ENCODE peak calls at places on chromosomes 1 and 21, in seven cellular contexts. One of them, this sample, is unnamed.

GRCh38 chr1:51649593-51650091 is 32.8 kb downstream of the OSBPL9 start:
- DNase-seq in non-pigmented ciliary epithelial cell: no peak
- DNase-seq in body of pancreas: no peak
- DNase-seq in occipital lobe: no peak
- DNase-seq in astrocyte of the spinal cord: no peak
- DNase-seq in aorta: no peak
- DNase-seq in activated CD4-positive, alpha-beta T cell treated with anti-CD3 and anti-CD28 coated beads, Interleukin-2, amount 50 U/mL, for 1 hour: no peak
- DNase-seq in this sample: no peak

GRCh38 chr1:154931940-154932487 is 4.5 kb downstream of the PMVK start:
- DNase-seq in body of pancreas: peak
- DNase-seq in occipital lobe: no peak
- DNase-seq in astrocyte of the spinal cord: no peak
- DNase-seq in aorta: no peak
- DNase-seq in non-pigmented ciliary epithelial cell: no peak
- DNase-seq in activated CD4-positive, alpha-beta T cell treated with anti-CD3 and anti-CD28 coated beads, Interleukin-2, amount 50 U/mL, for 1 hour: no peak
- DNase-seq in this sample: no peak

GRCh38 chr1:184890539-184890973 is 83.8 kb downstream of the NIBAN1 start:
- DNase-seq in activated CD4-positive, alpha-beta T cell treated with anti-CD3 and anti-CD28 coated beads, Interleukin-2, amount 50 U/mL, for 1 hour: peak
- DNase-seq in aorta: no peak
- DNase-seq in body of pancreas: peak
- DNase-seq in astrocyte of the spinal cord: peak
- DNase-seq in occipital lobe: no peak
- DNase-seq in non-pigmented ciliary epithelial cell: no peak
- DNase-seq in this sample: no peak

GRCh38 chr1:18302788-18303413 is 177.8 kb upstream of the KLHDC7A start:
- DNase-seq in activated CD4-positive, alpha-beta T cell treated with anti-CD3 and anti-CD28 coated beads, Interleukin-2, amount 50 U/mL, for 1 hour: no peak
- DNase-seq in non-pigmented ciliary epithelial cell: no peak
- DNase-seq in astrocyte of the spinal cord: no peak
- DNase-seq in aorta: no peak
- DNase-seq in body of pancreas: no peak
- DNase-seq in occipital lobe: no peak
- DNase-seq in this sample: peak

GRCh38 chr1:70360321-70360720 is 5.8 kb upstream of the ANKRD13C start:
- DNase-seq in aorta: no peak
- DNase-seq in non-pigmented ciliary epithelial cell: no peak
- DNase-seq in body of pancreas: no peak
- DNase-seq in occipital lobe: no peak
- DNase-seq in astrocyte of the spinal cord: no peak
- DNase-seq in activated CD4-positive, alpha-beta T cell treated with anti-CD3 and anti-CD28 coated beads, Interleukin-2, amount 50 U/mL, for 1 hour: no peak
- DNase-seq in this sample: no peak

GRCh38 chr1:91885331-91885715 is 628 bp downstream of the TGFBR3 start:
- DNase-seq in activated CD4-positive, alpha-beta T cell treated with anti-CD3 and anti-CD28 coated beads, Interleukin-2, amount 50 U/mL, for 1 hour: no peak
- DNase-seq in occipital lobe: no peak
- DNase-seq in non-pigmented ciliary epithelial cell: no peak
- DNase-seq in astrocyte of the spinal cord: no peak
- DNase-seq in body of pancreas: peak
- DNase-seq in aorta: peak
- DNase-seq in this sample: peak

GRCh38 chr1:167168424-167168823 is 52.3 kb upstream of the POU2F1 start:
- DNase-seq in occipital lobe: no peak
- DNase-seq in activated CD4-positive, alpha-beta T cell treated with anti-CD3 and anti-CD28 coated beads, Interleukin-2, amount 50 U/mL, for 1 hour: no peak
- DNase-seq in aorta: no peak
- DNase-seq in astrocyte of the spinal cord: no peak
- DNase-seq in non-pigmented ciliary epithelial cell: no peak
- DNase-seq in body of pancreas: no peak
- DNase-seq in this sample: no peak

GRCh38 chr1:86507935-86508582 is 38.8 kb upstream of the CLCA4 start:
- DNase-seq in astrocyte of the spinal cord: peak
- DNase-seq in non-pigmented ciliary epithelial cell: no peak
- DNase-seq in activated CD4-positive, alpha-beta T cell treated with anti-CD3 and anti-CD28 coated beads, Interleukin-2, amount 50 U/mL, for 1 hour: no peak
- DNase-seq in body of pancreas: no peak
- DNase-seq in occipital lobe: no peak
- DNase-seq in aorta: no peak
- DNase-seq in this sample: no peak

GRCh38 chr1:152884966-152885624 is 7.0 kb downstream of the SMCP start:
- DNase-seq in occipital lobe: no peak
- DNase-seq in astrocyte of the spinal cord: peak
- DNase-seq in non-pigmented ciliary epithelial cell: no peak
- DNase-seq in activated CD4-positive, alpha-beta T cell treated with anti-CD3 and anti-CD28 coated beads, Interleukin-2, amount 50 U/mL, for 1 hour: no peak
- DNase-seq in aorta: no peak
- DNase-seq in body of pancreas: no peak
- DNase-seq in this sample: no peak

GRCh38 chr21:42654179-42654912 is 925 bp downstream of the PDE9A start:
- DNase-seq in aorta: peak
- DNase-seq in occipital lobe: no peak
- DNase-seq in activated CD4-positive, alpha-beta T cell treated with anti-CD3 and anti-CD28 coated beads, Interleukin-2, amount 50 U/mL, for 1 hour: no peak
- DNase-seq in astrocyte of the spinal cord: no peak
- DNase-seq in body of pancreas: peak
- DNase-seq in non-pigmented ciliary epithelial cell: no peak
- DNase-seq in this sample: peak

GRCh38 chr1:150493175-150493574 is 6.0 kb downstream of the TARS2 start:
- DNase-seq in non-pigmented ciliary epithelial cell: no peak
- DNase-seq in occipital lobe: no peak
- DNase-seq in activated CD4-positive, alpha-beta T cell treated with anti-CD3 and anti-CD28 coated beads, Interleukin-2, amount 50 U/mL, for 1 hour: no peak
- DNase-seq in aorta: no peak
- DNase-seq in astrocyte of the spinal cord: no peak
- DNase-seq in body of pancreas: no peak
- DNase-seq in this sample: no peak

GRCh38 chr1:100506221-100506620 is 31.7 kb upstream of the GPR88 start:
- DNase-seq in astrocyte of the spinal cord: peak
- DNase-seq in activated CD4-positive, alpha-beta T cell treated with anti-CD3 and anti-CD28 coated beads, Interleukin-2, amount 50 U/mL, for 1 hour: no peak
- DNase-seq in body of pancreas: no peak
- DNase-seq in occipital lobe: no peak
- DNase-seq in non-pigmented ciliary epithelial cell: no peak
- DNase-seq in aorta: no peak
- DNase-seq in this sample: no peak

GRCh38 chr1:157496121-157496526 is 56.2 kb downstream of the FCRL5 start:
- DNase-seq in activated CD4-positive, alpha-beta T cell treated with anti-CD3 and anti-CD28 coated beads, Interleukin-2, amount 50 U/mL, for 1 hour: peak
- DNase-seq in occipital lobe: peak
- DNase-seq in body of pancreas: peak
- DNase-seq in aorta: no peak
- DNase-seq in non-pigmented ciliary epithelial cell: no peak
- DNase-seq in astrocyte of the spinal cord: peak
- DNase-seq in this sample: peak

GRCh38 chr1:201098992-201099391 is 13.2 kb downstream of the CACNA1S start:
- DNase-seq in occipital lobe: no peak
- DNase-seq in astrocyte of the spinal cord: no peak
- DNase-seq in non-pigmented ciliary epithelial cell: no peak
- DNase-seq in aorta: no peak
- DNase-seq in activated CD4-positive, alpha-beta T cell treated with anti-CD3 and anti-CD28 coated beads, Interleukin-2, amount 50 U/mL, for 1 hour: no peak
- DNase-seq in body of pancreas: no peak
- DNase-seq in this sample: no peak

GRCh38 chr1:23664837-23665795 is 26.5 kb upstream of the RPL11 start:
- DNase-seq in occipital lobe: no peak
- DNase-seq in body of pancreas: no peak
- DNase-seq in astrocyte of the spinal cord: peak
- DNase-seq in non-pigmented ciliary epithelial cell: no peak
- DNase-seq in activated CD4-positive, alpha-beta T cell treated with anti-CD3 and anti-CD28 coated beads, Interleukin-2, amount 50 U/mL, for 1 hour: peak
- DNase-seq in aorta: no peak
- DNase-seq in this sample: peak

GRCh38 chr1:91503332-91503900 is 2.8 kb downstream of the CDC7 start:
- DNase-seq in aorta: no peak
- DNase-seq in non-pigmented ciliary epithelial cell: no peak
- DNase-seq in occipital lobe: no peak
- DNase-seq in activated CD4-positive, alpha-beta T cell treated with anti-CD3 and anti-CD28 coated beads, Interleukin-2, amount 50 U/mL, for 1 hour: no peak
- DNase-seq in body of pancreas: no peak
- DNase-seq in astrocyte of the spinal cord: no peak
- DNase-seq in this sample: no peak

GRCh38 chr1:174902531-174903099 is 97.1 kb upstream of the CACYBP start:
- DNase-seq in occipital lobe: no peak
- DNase-seq in non-pigmented ciliary epithelial cell: no peak
- DNase-seq in body of pancreas: peak
- DNase-seq in aorta: no peak
- DNase-seq in activated CD4-positive, alpha-beta T cell treated with anti-CD3 and anti-CD28 coated beads, Interleukin-2, amount 50 U/mL, for 1 hour: no peak
- DNase-seq in astrocyte of the spinal cord: no peak
- DNase-seq in this sample: no peak

GRCh38 chr1:209456878-209457277 is 126.6 kb upstream of the CAMK1G start:
- DNase-seq in aorta: no peak
- DNase-seq in body of pancreas: no peak
- DNase-seq in non-pigmented ciliary epithelial cell: no peak
- DNase-seq in astrocyte of the spinal cord: no peak
- DNase-seq in occipital lobe: no peak
- DNase-seq in activated CD4-positive, alpha-beta T cell treated with anti-CD3 and anti-CD28 coated beads, Interleukin-2, amount 50 U/mL, for 1 hour: no peak
- DNase-seq in this sample: no peak

GRCh38 chr1:203046984-203047630 is 20.8 kb downstream of the PPFIA4 start:
- DNase-seq in aorta: no peak
- DNase-seq in activated CD4-positive, alpha-beta T cell treated with anti-CD3 and anti-CD28 coated beads, Interleukin-2, amount 50 U/mL, for 1 hour: no peak
- DNase-seq in astrocyte of the spinal cord: peak
- DNase-seq in body of pancreas: no peak
- DNase-seq in non-pigmented ciliary epithelial cell: no peak
- DNase-seq in occipital lobe: no peak
- DNase-seq in this sample: no peak

GRCh38 chr1:240801445-240801844 is 189.5 kb upstream of the GREM2 start:
- DNase-seq in occipital lobe: no peak
- DNase-seq in activated CD4-positive, alpha-beta T cell treated with anti-CD3 and anti-CD28 coated beads, Interleukin-2, amount 50 U/mL, for 1 hour: no peak
- DNase-seq in non-pigmented ciliary epithelial cell: no peak
- DNase-seq in astrocyte of the spinal cord: no peak
- DNase-seq in aorta: no peak
- DNase-seq in body of pancreas: no peak
- DNase-seq in this sample: no peak

GRCh38 chr1:230002164-230002803 is 64.8 kb upstream of the GALNT2 start:
- DNase-seq in non-pigmented ciliary epithelial cell: no peak
- DNase-seq in astrocyte of the spinal cord: no peak
- DNase-seq in body of pancreas: no peak
- DNase-seq in aorta: peak
- DNase-seq in activated CD4-positive, alpha-beta T cell treated with anti-CD3 and anti-CD28 coated beads, Interleukin-2, amount 50 U/mL, for 1 hour: no peak
- DNase-seq in occipital lobe: no peak
- DNase-seq in this sample: no peak

GRCh38 chr1:163703794-163704193 is 382.0 kb downstream of the NUF2 start:
- DNase-seq in activated CD4-positive, alpha-beta T cell treated with anti-CD3 and anti-CD28 coated beads, Interleukin-2, amount 50 U/mL, for 1 hour: no peak
- DNase-seq in astrocyte of the spinal cord: no peak
- DNase-seq in non-pigmented ciliary epithelial cell: no peak
- DNase-seq in aorta: no peak
- DNase-seq in occipital lobe: no peak
- DNase-seq in body of pancreas: no peak
- DNase-seq in this sample: no peak

GRCh38 chr1:167332503-167332902 is 111.8 kb downstream of the POU2F1 start:
- DNase-seq in activated CD4-positive, alpha-beta T cell treated with anti-CD3 and anti-CD28 coated beads, Interleukin-2, amount 50 U/mL, for 1 hour: no peak
- DNase-seq in astrocyte of the spinal cord: no peak
- DNase-seq in non-pigmented ciliary epithelial cell: no peak
- DNase-seq in occipital lobe: no peak
- DNase-seq in body of pancreas: no peak
- DNase-seq in aorta: no peak
- DNase-seq in this sample: no peak

GRCh38 chr1:207959141-207959825 is 48.4 kb upstream of the CD34 start:
- DNase-seq in non-pigmented ciliary epithelial cell: no peak
- DNase-seq in occipital lobe: peak
- DNase-seq in astrocyte of the spinal cord: peak
- DNase-seq in activated CD4-positive, alpha-beta T cell treated with anti-CD3 and anti-CD28 coated beads, Interleukin-2, amount 50 U/mL, for 1 hour: no peak
- DNase-seq in body of pancreas: peak
- DNase-seq in aorta: peak
- DNase-seq in this sample: peak

GRCh38 chr1:38567401-38567800 is 292.2 kb downstream of the RRAGC start:
- DNase-seq in astrocyte of the spinal cord: no peak
- DNase-seq in activated CD4-positive, alpha-beta T cell treated with anti-CD3 and anti-CD28 coated beads, Interleukin-2, amount 50 U/mL, for 1 hour: no peak
- DNase-seq in body of pancreas: no peak
- DNase-seq in occipital lobe: no peak
- DNase-seq in aorta: no peak
- DNase-seq in non-pigmented ciliary epithelial cell: no peak
- DNase-seq in this sample: no peak